ENCODE peak calls at places on chromosomes 2 and 18, in ten cellular contexts. One of them, this sample, is unnamed.
A peak's percentile ranks its signal among the peaks of the same experiment; 100 is the strongest.

GRCh38 chr2:219172231-219173154 is 2.7 kb upstream of the SLC23A3 start:
- DNase-seq in transverse colon: no peak
- DNase-seq in SK-N-SH: no peak
- DNase-seq in suprapubic skin: no peak
- DNase-seq in A549: no peak
- DNase-seq in ovary: no peak
- DNase-seq in K562: no peak
- DNase-seq in stomach: no peak
- DNase-seq in GM12878: no peak
- DNase-seq in HepG2: no peak
- DNase-seq in this sample: no peak

GRCh38 chr2:125681976-125682805 is 973.8 kb upstream of the GYPC start:
- DNase-seq in transverse colon: no peak
- DNase-seq in SK-N-SH: no peak
- DNase-seq in suprapubic skin: no peak
- DNase-seq in A549: no peak
- DNase-seq in ovary: no peak
- DNase-seq in K562: no peak
- DNase-seq in stomach: no peak
- DNase-seq in GM12878: no peak
- DNase-seq in HepG2: no peak
- DNase-seq in this sample: no peak

GRCh38 chr2:196336715-196337617 is 165.6 kb upstream of the STK17B start:
- DNase-seq in transverse colon: peak; percentile 13
- DNase-seq in SK-N-SH: peak; percentile 54
- DNase-seq in suprapubic skin: no peak
- DNase-seq in A549: peak; percentile 29
- DNase-seq in ovary: no peak
- DNase-seq in K562: peak; percentile 46
- DNase-seq in stomach: no peak
- DNase-seq in GM12878: peak; percentile 12
- DNase-seq in HepG2: peak; percentile 10
- DNase-seq in this sample: no peak

GRCh38 chr2:24613154-24613814 is 122.2 kb downstream of the NCOA1 start:
- DNase-seq in transverse colon: no peak
- DNase-seq in SK-N-SH: no peak
- DNase-seq in suprapubic skin: no peak
- DNase-seq in A549: peak; percentile 25
- DNase-seq in ovary: no peak
- DNase-seq in K562: peak; percentile 65
- DNase-seq in stomach: no peak
- DNase-seq in GM12878: peak; percentile 32
- DNase-seq in HepG2: peak; percentile 54
- DNase-seq in this sample: no peak

GRCh38 chr18:9890191-9890590 is 4.4 kb downstream of the TXNDC2 start:
- DNase-seq in transverse colon: no peak
- DNase-seq in SK-N-SH: no peak
- DNase-seq in suprapubic skin: no peak
- DNase-seq in A549: no peak
- DNase-seq in ovary: no peak
- DNase-seq in K562: no peak
- DNase-seq in stomach: no peak
- DNase-seq in GM12878: no peak
- DNase-seq in HepG2: no peak
- DNase-seq in this sample: no peak

GRCh38 chr18:10927290-10927979 is 221.9 kb downstream of the PIEZO2 start:
- DNase-seq in transverse colon: no peak
- DNase-seq in SK-N-SH: no peak
- DNase-seq in suprapubic skin: no peak
- DNase-seq in A549: no peak
- DNase-seq in ovary: peak; percentile 30
- DNase-seq in K562: no peak
- DNase-seq in stomach: no peak
- DNase-seq in GM12878: no peak
- DNase-seq in HepG2: no peak
- DNase-seq in this sample: no peak

GRCh38 chr2:240240781-240241180 is 100.3 kb upstream of the OTOS start:
- DNase-seq in transverse colon: no peak
- DNase-seq in SK-N-SH: no peak
- DNase-seq in suprapubic skin: no peak
- DNase-seq in A549: no peak
- DNase-seq in ovary: no peak
- DNase-seq in K562: no peak
- DNase-seq in stomach: no peak
- DNase-seq in GM12878: no peak
- DNase-seq in HepG2: no peak
- DNase-seq in this sample: no peak

GRCh38 chr2:177628817-177629216 is 236.2 kb downstream of the AGPS start:
- DNase-seq in transverse colon: no peak
- DNase-seq in SK-N-SH: no peak
- DNase-seq in suprapubic skin: no peak
- DNase-seq in A549: no peak
- DNase-seq in ovary: no peak
- DNase-seq in K562: no peak
- DNase-seq in stomach: no peak
- DNase-seq in GM12878: no peak
- DNase-seq in HepG2: no peak
- DNase-seq in this sample: no peak

GRCh38 chr2:121873870-121874269 is 118.4 kb downstream of the TSN start:
- DNase-seq in transverse colon: no peak
- DNase-seq in SK-N-SH: no peak
- DNase-seq in suprapubic skin: no peak
- DNase-seq in A549: no peak
- DNase-seq in ovary: no peak
- DNase-seq in K562: no peak
- DNase-seq in stomach: no peak
- DNase-seq in GM12878: no peak
- DNase-seq in HepG2: no peak
- DNase-seq in this sample: no peak

GRCh38 chr2:17620841-17621240 is 80.3 kb downstream of the VSNL1 start:
- DNase-seq in transverse colon: no peak
- DNase-seq in SK-N-SH: no peak
- DNase-seq in suprapubic skin: no peak
- DNase-seq in A549: no peak
- DNase-seq in ovary: no peak
- DNase-seq in K562: no peak
- DNase-seq in stomach: no peak
- DNase-seq in GM12878: no peak
- DNase-seq in HepG2: no peak
- DNase-seq in this sample: no peak

GRCh38 chr2:71006287-71006686 is 11.6 kb upstream of the TEX261 start:
- DNase-seq in transverse colon: no peak
- DNase-seq in SK-N-SH: no peak
- DNase-seq in suprapubic skin: no peak
- DNase-seq in A549: no peak
- DNase-seq in ovary: no peak
- DNase-seq in K562: no peak
- DNase-seq in stomach: no peak
- DNase-seq in GM12878: no peak
- DNase-seq in HepG2: no peak
- DNase-seq in this sample: no peak

GRCh38 chr2:102841107-102841840 is 79.4 kb downstream of the TMEM182 start:
- DNase-seq in transverse colon: peak; percentile 34
- DNase-seq in SK-N-SH: peak; percentile 55
- DNase-seq in suprapubic skin: no peak
- DNase-seq in A549: peak; percentile 55
- DNase-seq in ovary: no peak
- DNase-seq in K562: peak; percentile 63
- DNase-seq in stomach: peak; percentile 41
- DNase-seq in GM12878: no peak
- DNase-seq in HepG2: peak; percentile 56
- DNase-seq in this sample: peak; percentile 66

GRCh38 chr18:76264851-76265250 is 230.2 kb downstream of the ZNF516 start:
- DNase-seq in transverse colon: no peak
- DNase-seq in SK-N-SH: no peak
- DNase-seq in suprapubic skin: no peak
- DNase-seq in A549: no peak
- DNase-seq in ovary: no peak
- DNase-seq in K562: no peak
- DNase-seq in stomach: no peak
- DNase-seq in GM12878: no peak
- DNase-seq in HepG2: no peak
- DNase-seq in this sample: no peak

GRCh38 chr2:229104863-229105468 is 166.1 kb downstream of the PID1 start:
- DNase-seq in transverse colon: no peak
- DNase-seq in SK-N-SH: peak; percentile 42
- DNase-seq in suprapubic skin: no peak
- DNase-seq in A549: no peak
- DNase-seq in ovary: no peak
- DNase-seq in K562: no peak
- DNase-seq in stomach: no peak
- DNase-seq in GM12878: no peak
- DNase-seq in HepG2: no peak
- DNase-seq in this sample: no peak

GRCh38 chr18:46733872-46734271 is 23.0 kb downstream of the ST8SIA5 start:
- DNase-seq in transverse colon: no peak
- DNase-seq in SK-N-SH: no peak
- DNase-seq in suprapubic skin: peak; percentile 74
- DNase-seq in A549: no peak
- DNase-seq in ovary: no peak
- DNase-seq in K562: no peak
- DNase-seq in stomach: no peak
- DNase-seq in GM12878: no peak
- DNase-seq in HepG2: no peak
- DNase-seq in this sample: no peak
- TF ChIP-seq EP300 in transverse colon: no peak
- TF ChIP-seq EP300 in SK-N-SH: no peak
- TF ChIP-seq EP300 in suprapubic skin: no peak
- TF ChIP-seq EP300 in A549: no peak
- TF ChIP-seq EP300 in ovary: no peak
- TF ChIP-seq EP300 in K562: no peak
- TF ChIP-seq EP300 in stomach: no peak
- TF ChIP-seq EP300 in GM12878: no peak
- TF ChIP-seq EP300 in HepG2: no peak
- TF ChIP-seq EP300 in this sample: no peak

DNA sequence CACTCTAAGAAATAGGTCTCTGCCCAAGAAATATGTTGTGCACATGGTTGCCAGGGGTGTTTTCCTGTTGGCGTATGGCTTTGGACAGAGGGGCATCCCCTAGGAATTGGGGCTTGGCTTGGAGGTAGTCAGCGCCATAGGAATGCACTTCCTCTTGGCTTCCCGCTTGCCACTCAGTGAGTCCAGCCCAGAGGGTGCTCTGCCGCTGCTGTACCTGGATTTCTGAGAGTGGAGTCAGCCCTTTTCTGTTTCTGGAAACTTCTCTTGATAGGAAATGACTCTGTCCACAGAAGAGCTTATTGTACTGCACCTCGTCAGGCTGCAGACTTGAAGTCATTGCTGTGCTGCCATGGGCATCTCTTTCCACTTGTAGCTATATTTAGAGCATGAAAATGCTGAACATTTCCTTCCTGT is 116.7 kb upstream of the MGAT5 start:
- DNase-seq in transverse colon: no peak
- DNase-seq in SK-N-SH: no peak
- DNase-seq in suprapubic skin: no peak
- DNase-seq in A549: no peak
- DNase-seq in ovary: peak; percentile 26
- DNase-seq in K562: no peak
- DNase-seq in stomach: peak; percentile 65
- DNase-seq in GM12878: no peak
- DNase-seq in HepG2: no peak
- DNase-seq in this sample: no peak
- H3K27ac ChIP-seq in transverse colon: peak overlapping the region; percentile 34
- H3K27ac ChIP-seq in SK-N-SH: peak overlapping the region; percentile 79
- H3K27ac ChIP-seq in suprapubic skin: peak overlapping the region; percentile 18
- H3K27ac ChIP-seq in A549: no peak overlapping the region
- H3K27ac ChIP-seq in ovary: no peak overlapping the region
- H3K27ac ChIP-seq in K562: no peak overlapping the region
- H3K27ac ChIP-seq in stomach: peak overlapping the region; percentile 69
- H3K27ac ChIP-seq in GM12878: peak overlapping the region; percentile 54
- H3K27ac ChIP-seq in HepG2: no peak overlapping the region
- H3K27ac ChIP-seq in this sample: peak overlapping the region; percentile 60

DNA sequence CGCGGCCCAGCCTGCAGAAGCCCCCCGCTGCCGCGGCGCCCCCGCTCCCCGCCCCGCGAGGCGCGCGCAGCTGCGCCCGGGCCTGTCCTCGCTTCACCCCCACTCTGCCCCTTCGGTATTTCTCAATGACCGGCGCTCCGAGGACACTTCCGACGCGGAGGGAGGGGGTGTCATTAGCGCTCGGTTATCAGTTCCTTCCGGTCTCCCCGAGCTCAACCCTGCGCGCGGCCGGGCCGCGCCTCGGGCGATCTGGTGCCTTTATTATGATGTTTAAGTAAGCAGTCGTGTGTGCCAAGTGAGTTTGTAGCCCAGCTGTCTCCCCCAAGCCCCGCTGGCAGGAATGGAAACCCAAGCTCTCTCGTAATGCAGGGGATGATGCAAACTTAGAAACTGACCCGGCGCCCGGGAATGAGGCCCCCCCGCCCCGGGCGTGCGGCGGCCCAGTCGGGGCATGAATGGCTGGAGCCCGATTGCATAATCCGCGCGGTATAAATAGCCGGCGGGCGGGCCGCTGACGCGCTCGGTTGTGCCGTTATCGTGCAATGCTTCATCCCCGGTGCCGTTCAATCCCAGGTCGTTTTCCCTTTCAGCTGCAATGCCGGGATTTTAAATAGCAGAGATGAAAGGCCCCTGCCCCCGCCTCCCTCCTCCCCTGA is 3.9 kb upstream of the SPRED2 start:
- DNase-seq in transverse colon: peak; percentile 91
- DNase-seq in SK-N-SH: peak; percentile 87
- DNase-seq in suprapubic skin: peak; percentile 95
- DNase-seq in A549: peak; percentile 84
- DNase-seq in ovary: peak; percentile 97
- DNase-seq in K562: peak; percentile 93
- DNase-seq in stomach: peak; percentile 89
- DNase-seq in GM12878: no peak
- DNase-seq in HepG2: peak; percentile 89
- DNase-seq in this sample: peak; percentile 97
- TF ChIP-seq EP300 in transverse colon: peak; percentile 30
- TF ChIP-seq EP300 in SK-N-SH: peak; percentile 55
- TF ChIP-seq EP300 in suprapubic skin: peak; percentile 16
- TF ChIP-seq EP300 in A549: peak; percentile 37
- TF ChIP-seq EP300 in ovary: peak; percentile 74
- TF ChIP-seq EP300 in K562: peak; percentile 42
- TF ChIP-seq EP300 in stomach: peak; percentile 63
- TF ChIP-seq EP300 in GM12878: no peak
- TF ChIP-seq EP300 in HepG2: peak; percentile 63
- TF ChIP-seq EP300 in this sample: peak; percentile 15

DNA sequence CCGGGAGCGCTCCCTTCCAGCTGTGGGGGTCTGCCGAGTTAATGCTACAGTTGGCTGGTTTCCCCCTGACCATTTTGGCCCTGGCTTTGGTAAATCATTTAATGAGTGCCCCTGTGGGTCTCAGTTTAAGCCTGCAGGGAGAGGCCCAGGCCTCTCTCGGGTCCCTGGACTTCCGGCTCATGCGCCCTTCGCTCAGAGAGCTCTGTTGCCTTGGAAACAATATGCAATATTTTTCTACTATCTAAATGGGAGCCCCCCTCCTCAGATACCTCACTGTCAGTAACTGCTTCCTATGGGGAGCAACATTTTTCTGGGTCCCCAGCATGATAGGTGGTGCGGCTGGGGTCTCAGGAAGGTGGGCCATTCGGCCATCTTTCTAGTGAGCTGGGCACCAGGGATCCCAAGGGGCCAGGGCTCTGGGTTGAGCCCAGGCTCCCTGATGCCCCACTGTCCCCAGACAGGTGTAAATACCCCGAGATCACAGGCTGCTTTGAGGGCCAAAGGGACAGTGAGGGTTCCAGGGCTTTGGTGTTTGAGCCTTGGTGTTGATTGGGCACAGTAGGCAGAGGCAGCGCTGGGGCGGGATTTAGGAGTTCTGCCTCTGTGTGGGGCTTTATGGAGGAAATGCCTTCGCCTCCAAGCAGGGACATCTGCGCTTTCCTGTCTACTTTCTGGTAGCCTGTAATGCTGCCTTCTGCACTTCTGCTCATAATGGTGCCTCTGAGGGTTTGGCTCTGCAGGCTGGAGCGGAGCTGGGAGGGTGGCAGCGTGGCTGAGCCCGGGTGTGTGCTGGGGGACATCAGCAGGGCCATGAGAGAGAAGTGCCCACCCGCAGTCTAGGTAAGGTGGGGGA is 5.2 kb downstream of the ITM2C start:
- DNase-seq in transverse colon: peak; percentile 27
- DNase-seq in SK-N-SH: peak; percentile 77
- DNase-seq in suprapubic skin: peak; percentile 70
- DNase-seq in A549: no peak
- DNase-seq in ovary: no peak
- DNase-seq in K562: no peak
- DNase-seq in stomach: peak; percentile 18
- DNase-seq in GM12878: no peak
- DNase-seq in HepG2: no peak
- DNase-seq in this sample: no peak
- H3K27ac ChIP-seq in transverse colon: peak overlapping the region; percentile 94
- H3K27ac ChIP-seq in SK-N-SH: peak overlapping the region; percentile 99
- H3K27ac ChIP-seq in suprapubic skin: no peak overlapping the region
- H3K27ac ChIP-seq in A549: no peak overlapping the region
- H3K27ac ChIP-seq in ovary: no peak overlapping the region
- H3K27ac ChIP-seq in K562: no peak overlapping the region
- H3K27ac ChIP-seq in stomach: no peak overlapping the region
- H3K27ac ChIP-seq in GM12878: no peak overlapping the region
- H3K27ac ChIP-seq in HepG2: no peak overlapping the region
- H3K27ac ChIP-seq in this sample: peak overlapping the region; percentile 85